ENCODE peak calls at places on chromosomes 3 and 15, in four cellular contexts. H is aorta, K is IMR-90, J is pancreas. C is an unnamed sample. For H3K9me3, the result is how much of the 10 kb centered on the place peaks cover.

GRCh38 chr3:102159810-102160451 is 274.9 kb upstream of the ZPLD1 start:
- DNase-seq in J (no peak), K (no peak), H (no peak), C (no peak)

GRCh38 chr3:177679568-177680441 is 482.5 kb upstream of the TBL1XR1 start:
- DNase-seq in H (no peak), J (no peak), K (peak), C (no peak)

GRCh38 chr3:182621435-182622240 is 171.7 kb upstream of the ATP11B start:
- DNase-seq in J (no peak), K (no peak), H (no peak), C (no peak)

GRCh38 chr3:55527381-55527780 is 40.3 kb upstream of the WNT5A start:
- DNase-seq in H (no peak), J (no peak), K (no peak), C (no peak)

GRCh38 chr3:56800373-56801150 is 1.2 kb downstream of the ARHGEF3 start:
- DNase-seq in J (no peak), K (no peak), H (no peak), C (no peak)

GRCh38 chr15:88708256-88709054 is 69.6 kb downstream of the ISG20 start:
- DNase-seq in H (no peak), J (no peak), K (no peak), C (peak)

GRCh38 chr3:6807967-6808588 is 52.8 kb upstream of the GRM7 start:
- DNase-seq in K (no peak), J (no peak), H (no peak), C (peak)

GRCh38 chr3:39126532-39127071 is 19.1 kb downstream of the TTC21A start:
- DNase-seq in H (no peak), J (no peak), K (peak), C (peak)

GRCh38 chr3:167740961-167741587 is 5.6 kb downstream of the SERPINI1 start:
- DNase-seq in H (no peak), K (peak), J (peak), C (peak)

GRCh38 chr3:79086514-79086913 is 681.3 kb downstream of the ROBO1 start:
- DNase-seq in H (no peak), J (no peak), K (peak), C (peak)

GRCh38 chr15:74228723-74229081 is 7.4 kb upstream of the CCDC33 start:
- DNase-seq in K (peak), H (no peak), J (no peak), C (no peak)

GRCh38 chr3:13039286-13039896 is 33.8 kb downstream of the IQSEC1 start:
- DNase-seq in H (no peak), J (no peak), K (no peak), C (no peak)

GRCh38 chr15:101394654-101395053 is 94.9 kb downstream of the PCSK6 start:
- DNase-seq in J (no peak), H (no peak), K (no peak), C (no peak)

GRCh38 chr3:195546130-195546560 is 3.0 kb upstream of the PPP1R2 start:
- DNase-seq in J (peak), K (peak), H (peak), C (peak)

GRCh38 chr3:23035927-23036640 is 167.0 kb upstream of the UBE2E2 start:
- DNase-seq in K (no peak), H (no peak), J (no peak), C (no peak)

GRCh38 chr3:187456268-187456667 is 88.1 kb downstream of the RTP4 start:
- DNase-seq in H (peak), K (no peak), J (no peak), C (no peak)

GRCh38 chr3:197354195-197355059 is 56.0 kb upstream of the DLG1 start:
- DNase-seq in K (peak), H (peak), J (no peak), C (peak)

GRCh38 chr3:190581041-190581501 is 67.2 kb downstream of the IL1RAP start:
- DNase-seq in K (peak), J (no peak), H (no peak), C (peak)

DNA sequence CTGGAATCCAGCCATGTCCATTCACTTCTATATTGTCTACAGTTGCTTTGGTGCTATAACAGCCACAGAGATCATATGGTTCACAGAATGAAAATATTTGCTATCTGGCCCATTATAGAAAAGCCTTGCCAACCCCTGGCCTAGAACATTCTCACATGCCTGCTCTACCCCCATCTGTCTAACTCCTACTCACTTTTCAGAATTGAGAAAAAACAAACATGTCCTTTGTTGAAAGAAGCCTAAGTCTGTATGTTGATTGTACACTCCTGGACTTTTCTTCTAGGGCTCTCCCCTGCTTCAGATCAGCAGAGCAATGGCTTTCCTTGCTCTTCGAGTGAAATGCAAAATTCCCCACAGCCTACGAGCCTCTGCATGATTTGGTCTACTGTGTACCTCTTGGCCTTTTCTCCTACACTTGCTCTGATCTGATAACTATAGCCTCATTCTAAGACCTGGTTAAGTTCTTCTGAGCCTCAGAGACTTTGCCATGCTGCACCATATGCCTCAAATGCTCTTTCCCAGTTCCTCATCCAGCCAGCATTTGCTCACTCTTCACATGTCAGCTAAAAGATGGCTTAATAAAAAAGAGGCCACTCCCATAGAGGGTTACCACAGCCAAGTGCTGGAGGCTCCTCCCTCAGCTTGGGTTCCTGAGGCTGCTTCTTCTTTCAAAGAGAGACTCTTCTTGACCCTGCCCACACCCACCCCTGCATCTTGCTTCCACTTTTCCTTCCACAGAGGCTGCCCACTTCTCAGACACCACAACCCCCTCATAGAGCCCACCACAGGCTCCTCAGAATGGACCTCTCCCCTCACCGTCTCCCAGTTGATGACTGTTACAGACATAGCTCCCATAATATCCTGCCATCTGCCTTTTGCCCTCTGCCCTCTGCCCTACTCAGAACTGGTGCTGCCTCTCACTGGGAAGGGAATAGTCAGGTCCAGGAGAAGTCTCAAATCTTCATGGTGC is 22.9 kb upstream of the DCLK3 start:
- DNase-seq in H (peak), J (no peak), K (no peak), C (no peak)
- H3K4me3 ChIP-seq in H (no peak), J (no peak), K (no peak), C (no peak)

GRCh38 chr3:26029323-26029722 is 239.4 kb downstream of the OXSM start:
- DNase-seq in K (no peak), J (no peak), H (no peak), C (no peak)
- H3K9me3 ChIP-seq in K (under half), J (under half), H (under half), C (under half)

GRCh38 chr15:91866371-91866905 is 12.9 kb downstream of the SLCO3A1 start:
- DNase-seq in K (peak), J (no peak), H (no peak), C (no peak)
- H3K4me3 ChIP-seq in K (no peak), J (no peak), H (no peak), C (no peak)

GRCh38 chr15:79919090-79919748 is 22.4 kb upstream of the MTHFS start:
- DNase-seq in H (no peak), K (no peak), J (no peak), C (no peak)
- H3K9me3 ChIP-seq in H (under half), K (under half), J (under half), C (half or more)

DNA sequence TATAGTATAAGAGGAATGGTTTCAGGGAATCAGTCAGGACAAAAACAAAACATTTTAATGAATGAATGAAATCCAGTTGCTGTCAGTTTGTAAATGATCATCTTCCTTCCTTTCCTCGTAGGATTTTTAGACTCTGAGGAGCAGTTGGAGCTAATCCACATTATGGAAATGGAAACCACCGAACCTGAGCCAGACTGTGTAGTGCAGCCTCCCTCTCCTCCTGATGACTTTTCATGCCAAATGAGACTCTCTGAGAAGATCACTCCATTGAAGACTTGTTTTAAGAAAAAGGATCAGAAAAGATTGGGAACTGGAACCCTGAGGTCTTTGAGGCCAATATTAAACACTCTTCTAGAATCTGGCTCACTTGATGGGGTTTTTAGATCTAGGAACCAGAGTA is 3.1 kb downstream of the TIPARP start:
- DNase-seq in K (no peak), H (no peak), J (no peak), C (no peak)
- H3K4me3 ChIP-seq in K (peak), H (no peak), J (no peak), C (peak)

C was measured in MG63.